ENCODE peak calls at places on chromosomes 6 and 20, in seven cellular contexts. N, S, R, T, U, O and Y are unnamed samples.
A peak's percentile ranks its signal among the peaks of the same experiment; 100 is the strongest.

GRCh38 chr6:165536911-165537310 is 126.1 kb downstream of the PDE10A start:
- DNase-seq in N (no peak), S (no peak), R (no peak), T (no peak), U (no peak), O (no peak), Y (no peak)

GRCh38 chr6:49142422-49143151 is 320.5 kb downstream of the MMUT start:
- DNase-seq in N (no peak), S (no peak), R (no peak), T (no peak), U (no peak), O (no peak), Y (no peak)

GRCh38 chr6:37514840-37515239 is 15.1 kb upstream of the CCDC167 start:
- DNase-seq in N (no peak), S (no peak), R (no peak), T (no peak), U (no peak), O (no peak), Y (no peak)

GRCh38 chr20:58650181-58650775 is 805 bp upstream of the STX16 start:
- DNase-seq in N (no peak), S (no peak), R (peak; percentile 56), T (no peak), U (peak; percentile 53), O (no peak), Y (no peak)

GRCh38 chr6:131023834-131024504 is 39.1 kb downstream of the EPB41L2 start:
- DNase-seq in N (no peak), S (peak; percentile 82), R (no peak), T (no peak), U (no peak), O (no peak), Y (peak; percentile 64)

GRCh38 chr20:32509639-32510066 is 75.5 kb downstream of the NOL4L start:
- DNase-seq in N (peak; percentile 12), S (no peak), R (peak; percentile 78), T (peak; percentile 79), U (no peak), O (no peak), Y (peak; percentile 26)

GRCh38 chr20:50037575-50037974 is 54.8 kb downstream of the SNAI1 start:
- DNase-seq in N (no peak), S (no peak), R (no peak), T (no peak), U (no peak), O (no peak), Y (no peak)

GRCh38 chr6:129342243-129342642 is 367.7 kb downstream of the ARHGAP18 start:
- DNase-seq in N (no peak), S (no peak), R (no peak), T (no peak), U (no peak), O (no peak), Y (no peak)

GRCh38 chr20:38167851-38168760 is 3.0 kb upstream of the TGM2 start:
- DNase-seq in N (no peak), S (peak; percentile 92), R (no peak), T (no peak), U (no peak), O (no peak), Y (peak; percentile 90)

GRCh38 chr6:147947521-147947920 is 395.1 kb upstream of the SASH1 start:
- DNase-seq in N (no peak), S (no peak), R (no peak), T (no peak), U (no peak), O (no peak), Y (no peak)

GRCh38 chr20:19775353-19776201 is 17.5 kb downstream of the RIN2 start:
- DNase-seq in N (no peak), S (peak; percentile 79), R (no peak), T (no peak), U (no peak), O (no peak), Y (peak; percentile 98)

GRCh38 chr20:21704408-21705385 is 767 bp upstream of the PAX1 start:
- DNase-seq in N (no peak), S (no peak), R (no peak), T (no peak), U (no peak), O (no peak), Y (no peak)

GRCh38 chr6:131015192-131015591 is 47.9 kb downstream of the EPB41L2 start:
- DNase-seq in N (no peak), S (no peak), R (no peak), T (no peak), U (no peak), O (no peak), Y (no peak)

GRCh38 chr20:31675828-31676533 is 38.3 kb downstream of the COX4I2 start:
- DNase-seq in N (no peak), S (no peak), R (peak; percentile 92), T (peak; percentile 56), U (peak; percentile 44), O (peak; percentile 50), Y (no peak)

GRCh38 chr20:41436679-41437078 is 70.1 kb upstream of the EMILIN3 start:
- DNase-seq in N (no peak), S (peak; percentile 54), R (no peak), T (no peak), U (no peak), O (no peak), Y (peak; percentile 50)

GRCh38 chr6:22413681-22414305 is 117.0 kb upstream of the PRL start:
- DNase-seq in N (no peak), S (no peak), R (no peak), T (no peak), U (no peak), O (no peak), Y (no peak)

GRCh38 chr20:63963348-63963741 is 6.4 kb downstream of the ZNF512B start:
- DNase-seq in N (no peak), S (no peak), R (no peak), T (no peak), U (peak; percentile 8), O (no peak), Y (no peak)

GRCh38 chr20:40763646-40764295 is 74.7 kb upstream of the MAFB start:
- DNase-seq in N (no peak), S (no peak), R (no peak), T (no peak), U (no peak), O (no peak), Y (no peak)

GRCh38 chr20:54794874-54795273 is 319.5 kb downstream of the DOK5 start:
- DNase-seq in N (no peak), S (no peak), R (no peak), T (no peak), U (no peak), O (no peak), Y (no peak)

GRCh38 chr6:166176106-166176505 is 8.5 kb upstream of the TBXT start:
- DNase-seq in N (no peak), S (no peak), R (no peak), T (no peak), U (no peak), O (no peak), Y (no peak)

GRCh38 chr6:32109114-32109764 is at the start of gene TNXB:
- DNase-seq in N (no peak), S (no peak), R (no peak), T (no peak), U (no peak), O (no peak), Y (no peak)

GRCh38 chr20:48223715-48224114 is 438.4 kb upstream of the SULF2 start:
- DNase-seq in N (no peak), S (no peak), R (no peak), T (no peak), U (no peak), O (no peak), Y (no peak)

GRCh38 chr20:13302647-13303425 is 81.8 kb downstream of the ISM1 start:
- DNase-seq in N (peak; percentile 37), S (peak; percentile 32), R (peak; percentile 51), T (no peak), U (no peak), O (peak; percentile 10), Y (no peak)

GRCh38 chr6:5403619-5404018 is 142.3 kb downstream of the FARS2 start:
- DNase-seq in N (no peak), S (no peak), R (no peak), T (no peak), U (no peak), O (no peak), Y (no peak)

GRCh38 chr6:156698239-156699016 is 78.8 kb upstream of the ARID1B start:
- DNase-seq in N (no peak), S (no peak), R (no peak), T (no peak), U (peak; percentile 88), O (no peak), Y (no peak)

GRCh38 chr6:133254552-133255228 is 13.5 kb downstream of the EYA4 start:
- DNase-seq in N (no peak), S (no peak), R (no peak), T (no peak), U (no peak), O (no peak), Y (no peak)

GRCh38 chr6:69338431-69339162 is 458.2 kb downstream of the LMBRD1 start:
- DNase-seq in N (no peak), S (no peak), R (no peak), T (no peak), U (no peak), O (no peak), Y (no peak)

GRCh38 chr6:155327326-155328073 is 13.2 kb upstream of the TFB1M start:
- DNase-seq in N (peak; percentile 64), S (peak; percentile 55), R (peak; percentile 57), T (peak; percentile 68), U (no peak), O (peak; percentile 7), Y (peak; percentile 63)

GRCh38 chr6:46819561-46819960 is 26.4 kb downstream of the MEP1A start:
- DNase-seq in N (no peak), S (no peak), R (no peak), T (no peak), U (no peak), O (no peak), Y (no peak)

GRCh38 chr6:149079456-149079855 is 238.1 kb upstream of the TAB2 start:
- DNase-seq in N (peak; percentile 75), S (no peak), R (no peak), T (no peak), U (no peak), O (no peak), Y (no peak)

GRCh38 chr6:165668951-165669350 is 5.9 kb upstream of the PDE10A start:
- DNase-seq in N (no peak), S (no peak), R (no peak), T (no peak), U (no peak), O (no peak), Y (no peak)

GRCh38 chr6:166640342-166641043 is 13.4 kb upstream of the RPS6KA2 start:
- DNase-seq in N (peak; percentile 12), S (no peak), R (no peak), T (no peak), U (no peak), O (no peak), Y (no peak)

GRCh38 chr6:140855520-140855919 is 1277.2 kb upstream of the GJE1 start:
- DNase-seq in N (no peak), S (no peak), R (no peak), T (no peak), U (no peak), O (no peak), Y (no peak)